ENCODE peak calls at places on chromosomes 5 and 9, in four cellular contexts. One of them, this sample, is unnamed. For H3K36me3, the result is how much of the 10 kb centered on the place peaks cover.

GRCh38 chr9:122810306-122810946 is 10.5 kb downstream of the OR1K1 start:
- DNase-seq in hepatocyte: peak
- DNase-seq in neuronal stem cell: peak
- DNase-seq in heart left ventricle: peak
- DNase-seq in this sample: peak

GRCh38 chr5:93249651-93250289 is 331.2 kb downstream of the NR2F1-AS1 start:
- DNase-seq in hepatocyte: no peak
- DNase-seq in neuronal stem cell: no peak
- DNase-seq in heart left ventricle: no peak
- DNase-seq in this sample: peak

GRCh38 chr9:4389755-4390154 is 89.9 kb upstream of the GLIS3 start:
- DNase-seq in hepatocyte: no peak
- DNase-seq in neuronal stem cell: no peak
- DNase-seq in heart left ventricle: no peak
- DNase-seq in this sample: no peak

GRCh38 chr9:116008278-116008677 is 145.3 kb upstream of the PAPPA start:
- DNase-seq in hepatocyte: no peak
- DNase-seq in neuronal stem cell: no peak
- DNase-seq in heart left ventricle: no peak
- DNase-seq in this sample: peak

GRCh38 chr9:105444130-105444529 is 3.7 kb upstream of the FSD1L start:
- DNase-seq in hepatocyte: no peak
- DNase-seq in neuronal stem cell: no peak
- DNase-seq in heart left ventricle: no peak
- DNase-seq in this sample: no peak

GRCh38 chr5:78953092-78953800 is 31.9 kb downstream of the ARSB start:
- DNase-seq in hepatocyte: no peak
- DNase-seq in neuronal stem cell: no peak
- DNase-seq in heart left ventricle: no peak
- DNase-seq in this sample: no peak

GRCh38 chr5:58455066-58455465 is 4.8 kb downstream of the PLK2 start:
- DNase-seq in hepatocyte: no peak
- DNase-seq in neuronal stem cell: no peak
- DNase-seq in heart left ventricle: no peak
- DNase-seq in this sample: no peak

GRCh38 chr5:92922231-92922967 is 658.6 kb downstream of the NR2F1-AS1 start:
- DNase-seq in hepatocyte: no peak
- DNase-seq in neuronal stem cell: no peak
- DNase-seq in heart left ventricle: no peak
- DNase-seq in this sample: peak

GRCh38 chr9:95462419-95463121 is 54.2 kb downstream of the PTCH1 start:
- DNase-seq in hepatocyte: peak
- DNase-seq in neuronal stem cell: no peak
- DNase-seq in heart left ventricle: peak
- DNase-seq in this sample: peak

GRCh38 chr9:137163101-137163661 is 6.7 kb downstream of the LRRC26 start:
- DNase-seq in hepatocyte: no peak
- DNase-seq in neuronal stem cell: no peak
- DNase-seq in heart left ventricle: no peak
- DNase-seq in this sample: no peak

GRCh38 chr9:11457809-11458785 is 845.3 kb upstream of the PTPRD start:
- DNase-seq in hepatocyte: peak
- DNase-seq in neuronal stem cell: peak
- DNase-seq in heart left ventricle: no peak
- DNase-seq in this sample: no peak

GRCh38 chr5:176549871-176550270 is 729 bp downstream of the CDHR2 start:
- DNase-seq in hepatocyte: no peak
- DNase-seq in neuronal stem cell: no peak
- DNase-seq in heart left ventricle: peak
- DNase-seq in this sample: no peak

GRCh38 chr5:9337908-9338307 is 208.0 kb downstream of the SEMA5A start:
- DNase-seq in hepatocyte: peak
- DNase-seq in neuronal stem cell: no peak
- DNase-seq in heart left ventricle: no peak
- DNase-seq in this sample: no peak

GRCh38 chr5:3035452-3035851 is 284.0 kb upstream of the IRX2 start:
- DNase-seq in hepatocyte: no peak
- DNase-seq in neuronal stem cell: no peak
- DNase-seq in heart left ventricle: no peak
- DNase-seq in this sample: no peak

GRCh38 chr5:1827410-1828397 is 26.5 kb downstream of the NDUFS6 start:
- DNase-seq in hepatocyte: no peak
- DNase-seq in neuronal stem cell: no peak
- DNase-seq in heart left ventricle: no peak
- DNase-seq in this sample: no peak

GRCh38 chr5:55533806-55534435 is 843 bp downstream of the PLPP1 start:
- DNase-seq in hepatocyte: no peak
- DNase-seq in neuronal stem cell: peak
- DNase-seq in heart left ventricle: no peak
- DNase-seq in this sample: peak

GRCh38 chr5:133273661-133274596 is 222.1 kb downstream of the HSPA4 start:
- DNase-seq in hepatocyte: peak
- DNase-seq in neuronal stem cell: no peak
- DNase-seq in heart left ventricle: no peak
- DNase-seq in this sample: peak

GRCh38 chr5:175027390-175027789 is 303.0 kb downstream of the MSX2 start:
- DNase-seq in hepatocyte: no peak
- DNase-seq in neuronal stem cell: no peak
- DNase-seq in heart left ventricle: no peak
- DNase-seq in this sample: no peak

GRCh38 chr9:127447416-127448111 is 3.6 kb downstream of the RPL12 start:
- DNase-seq in hepatocyte: no peak
- DNase-seq in neuronal stem cell: no peak
- DNase-seq in heart left ventricle: no peak
- DNase-seq in this sample: peak

GRCh38 chr9:94912700-94913249 is 186.3 kb downstream of the AOPEP start:
- DNase-seq in hepatocyte: no peak
- DNase-seq in neuronal stem cell: no peak
- DNase-seq in heart left ventricle: no peak
- DNase-seq in this sample: peak

GRCh38 chr5:164302533-164303235 is 797.3 kb downstream of the MAT2B start:
- DNase-seq in hepatocyte: no peak
- DNase-seq in neuronal stem cell: no peak
- DNase-seq in heart left ventricle: no peak
- DNase-seq in this sample: no peak

GRCh38 chr9:133873006-133873780 is 118.9 kb downstream of the VAV2 start:
- DNase-seq in hepatocyte: no peak
- DNase-seq in neuronal stem cell: no peak
- DNase-seq in heart left ventricle: no peak
- DNase-seq in this sample: peak

GRCh38 chr9:89714316-89714715 is 109.5 kb downstream of the GADD45G start:
- DNase-seq in hepatocyte: no peak
- DNase-seq in neuronal stem cell: no peak
- DNase-seq in heart left ventricle: no peak
- DNase-seq in this sample: no peak

GRCh38 chr5:161201558-161201957 is 345.0 kb downstream of the GABRB2 start:
- DNase-seq in hepatocyte: no peak
- DNase-seq in neuronal stem cell: no peak
- DNase-seq in heart left ventricle: no peak
- DNase-seq in this sample: no peak

GRCh38 chr9:15606667-15607472 is 54.0 kb downstream of the CCDC171 start:
- DNase-seq in hepatocyte: peak
- DNase-seq in neuronal stem cell: peak
- DNase-seq in heart left ventricle: no peak
- DNase-seq in this sample: peak

GRCh38 chr9:136172412-136173079 is 32.4 kb downstream of the LHX3 start:
- DNase-seq in hepatocyte: no peak
- DNase-seq in neuronal stem cell: no peak
- DNase-seq in heart left ventricle: no peak
- DNase-seq in this sample: no peak

GRCh38 chr5:160054047-160054446 is 45.1 kb downstream of the TTC1 start:
- DNase-seq in hepatocyte: no peak
- DNase-seq in neuronal stem cell: no peak
- DNase-seq in heart left ventricle: no peak
- DNase-seq in this sample: no peak

GRCh38 chr5:68398146-68398812 is 182.7 kb downstream of the PIK3R1 start:
- DNase-seq in hepatocyte: no peak
- DNase-seq in neuronal stem cell: no peak
- DNase-seq in heart left ventricle: no peak
- DNase-seq in this sample: no peak

GRCh38 chr9:23123048-23123632 is 676.5 kb downstream of the DMRTA1 start:
- DNase-seq in hepatocyte: peak
- DNase-seq in neuronal stem cell: peak
- DNase-seq in heart left ventricle: no peak
- DNase-seq in this sample: peak

GRCh38 chr9:35059438-35059837 is 13.0 kb downstream of the VCP start:
- DNase-seq in hepatocyte: no peak
- DNase-seq in neuronal stem cell: no peak
- DNase-seq in heart left ventricle: no peak
- DNase-seq in this sample: no peak

GRCh38 chr9:35054871-35055644 is 17.4 kb downstream of the VCP start:
- DNase-seq in hepatocyte: no peak
- DNase-seq in neuronal stem cell: no peak
- DNase-seq in heart left ventricle: no peak
- DNase-seq in this sample: no peak

GRCh38 chr9:35057271-35057620 is 15.2 kb downstream of the VCP start:
- DNase-seq in hepatocyte: no peak
- DNase-seq in neuronal stem cell: no peak
- DNase-seq in heart left ventricle: no peak
- DNase-seq in this sample: no peak

GRCh38 chr9:35056571-35057270 is 15.7 kb downstream of the VCP start:
- DNase-seq in hepatocyte: no peak
- DNase-seq in neuronal stem cell: no peak
- DNase-seq in heart left ventricle: no peak
- DNase-seq in this sample: no peak

DNA sequence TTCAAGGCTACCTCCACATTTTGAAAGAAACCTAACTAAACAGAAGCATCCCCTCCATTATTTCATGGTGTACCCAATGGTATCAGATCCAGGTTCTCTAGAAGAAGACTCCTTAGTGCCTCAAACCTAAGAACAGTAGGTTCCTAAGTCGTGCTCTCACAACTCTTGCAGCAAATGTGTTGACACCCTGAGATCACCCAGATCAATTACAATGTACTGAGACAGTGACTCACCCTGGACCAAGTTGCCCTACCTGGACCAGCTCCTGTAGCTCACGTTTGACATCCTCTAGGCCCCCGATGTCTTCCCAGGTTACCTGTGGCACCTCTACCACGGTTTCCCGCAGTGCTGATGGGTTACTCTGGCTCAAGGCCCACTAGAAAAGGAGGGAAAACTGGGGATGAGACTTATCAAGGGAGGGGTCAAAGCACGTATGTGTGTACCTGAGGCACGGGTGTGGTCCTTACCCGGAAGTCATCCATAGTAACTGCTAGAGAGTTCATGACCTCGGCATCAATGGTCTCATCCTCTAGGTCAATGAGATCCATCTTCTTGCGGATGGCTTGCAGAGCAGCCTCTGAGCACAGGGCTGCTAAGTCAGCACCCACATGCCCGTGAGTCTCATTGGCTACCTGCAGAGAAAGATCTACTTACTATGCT is 11.7 kb downstream of the VCP start:
- DNase-seq in hepatocyte: no peak
- DNase-seq in neuronal stem cell: no peak
- DNase-seq in heart left ventricle: no peak
- DNase-seq in this sample: no peak
- H3K36me3 ChIP-seq in hepatocyte: under half
- H3K36me3 ChIP-seq in neuronal stem cell: half or more
- H3K36me3 ChIP-seq in heart left ventricle: under half
- H3K36me3 ChIP-seq in this sample: half or more

DNA sequence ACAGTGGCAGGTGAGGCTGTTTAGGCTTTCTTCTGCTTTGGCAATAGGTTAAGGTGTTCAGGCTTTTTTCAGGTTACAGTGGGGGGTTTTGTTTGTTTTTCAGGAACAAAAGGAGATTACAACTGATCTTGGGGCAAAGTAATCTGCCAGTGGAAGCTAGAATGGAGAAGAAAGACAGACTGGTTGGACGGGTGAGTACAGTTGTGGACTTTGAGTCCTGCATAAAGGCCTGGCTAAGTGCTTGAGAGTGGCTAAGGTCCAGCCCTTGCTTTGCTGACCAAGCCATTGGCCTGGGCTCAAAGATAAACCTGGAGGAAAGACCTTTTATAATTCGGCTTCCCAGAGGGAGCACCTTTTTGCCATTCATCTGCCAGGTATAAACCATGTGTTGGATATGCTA is 63.1 kb downstream of the MTMR12 start:
- DNase-seq in hepatocyte: peak
- DNase-seq in neuronal stem cell: no peak
- DNase-seq in heart left ventricle: no peak
- DNase-seq in this sample: no peak
- H3K36me3 ChIP-seq in hepatocyte: under half
- H3K36me3 ChIP-seq in neuronal stem cell: under half
- H3K36me3 ChIP-seq in heart left ventricle: under half
- H3K36me3 ChIP-seq in this sample: under half

DNA sequence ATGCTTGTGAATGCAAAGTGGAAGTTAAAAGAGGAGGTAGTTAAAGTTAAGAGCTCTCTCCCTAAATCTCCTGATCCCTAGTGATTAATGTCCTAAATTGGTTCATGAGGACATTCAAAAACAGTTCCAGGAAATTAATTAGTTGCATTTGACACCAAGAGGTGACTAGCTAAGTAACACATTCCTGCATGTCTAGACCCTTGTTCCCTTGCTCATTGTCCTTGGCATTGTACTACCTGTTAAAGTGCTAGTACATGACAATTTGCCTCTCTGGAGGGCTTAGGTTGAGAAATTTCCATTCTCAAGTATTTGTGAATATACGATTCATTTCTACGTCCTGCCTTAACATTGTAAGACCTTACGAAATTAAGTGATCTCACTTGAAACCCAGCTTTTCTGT is 278.6 kb upstream of the CDH10 start:
- DNase-seq in hepatocyte: no peak
- DNase-seq in neuronal stem cell: no peak
- DNase-seq in heart left ventricle: no peak
- DNase-seq in this sample: no peak
- H3K36me3 ChIP-seq in hepatocyte: under half
- H3K36me3 ChIP-seq in neuronal stem cell: under half
- H3K36me3 ChIP-seq in heart left ventricle: under half
- H3K36me3 ChIP-seq in this sample: under half

GRCh38 chr9:97601228-97601898 is 31.8 kb downstream of the TSTD2 start:
- DNase-seq in hepatocyte: no peak
- DNase-seq in neuronal stem cell: no peak
- DNase-seq in heart left ventricle: no peak
- DNase-seq in this sample: no peak
- H3K36me3 ChIP-seq in hepatocyte: under half
- H3K36me3 ChIP-seq in neuronal stem cell: under half
- H3K36me3 ChIP-seq in heart left ventricle: under half
- H3K36me3 ChIP-seq in this sample: half or more

GRCh38 chr5:37991903-37992299 is 152.1 kb upstream of the GDNF start:
- DNase-seq in hepatocyte: no peak
- DNase-seq in neuronal stem cell: no peak
- DNase-seq in heart left ventricle: no peak
- DNase-seq in this sample: peak

GRCh38 chr5:37991267-37991902 is 151.5 kb upstream of the GDNF start:
- DNase-seq in hepatocyte: no peak
- DNase-seq in neuronal stem cell: no peak
- DNase-seq in heart left ventricle: no peak
- DNase-seq in this sample: no peak

GRCh38 chr5:37996918-37997317 is 157.1 kb upstream of the GDNF start:
- DNase-seq in hepatocyte: no peak
- DNase-seq in neuronal stem cell: no peak
- DNase-seq in heart left ventricle: no peak
- DNase-seq in this sample: no peak
- H3K36me3 ChIP-seq in hepatocyte: under half
- H3K36me3 ChIP-seq in neuronal stem cell: under half
- H3K36me3 ChIP-seq in heart left ventricle: under half
- H3K36me3 ChIP-seq in this sample: under half

This sample was measured in SJCRH30.